ENCODE peak calls at places on chromosomes 1 and 21, in eight cellular contexts. X, S, Y, O, D, N, J and K are unnamed samples. For H3K4me1, the result is how much of the 10 kb centered on the place peaks cover.

GRCh38 chr1:24112381-24113169 is 640 bp upstream of the MYOM3 start:
- DNase-seq in S (peak), X (peak), O (peak), N (peak), J (peak), Y (peak), D (peak), K (peak)

GRCh38 chr1:100009458-100009857 is 39.7 kb downstream of the SLC35A3 start:
- DNase-seq in N (no peak), S (no peak), Y (no peak), O (no peak), D (peak), X (no peak), J (no peak), K (no peak)

GRCh38 chr1:1349256-1350012 is at the start of gene DVL1:
- DNase-seq in J (peak), O (peak), Y (peak), D (peak), X (peak), N (peak), S (peak), K (peak)

GRCh38 chr1:109272021-109272799 is 10.7 kb downstream of the PSRC1 start:
- DNase-seq in S (no peak), O (no peak), J (no peak), D (no peak), N (no peak), X (no peak), Y (no peak), K (no peak)

GRCh38 chr1:4653796-4654715 is at the start of gene AJAP1:
- DNase-seq in D (no peak), J (no peak), O (no peak), Y (no peak), N (peak), S (no peak), X (no peak), K (no peak)

GRCh38 chr1:169491845-169492281 is 6.1 kb upstream of the SLC19A2 start:
- DNase-seq in X (no peak), J (no peak), D (no peak), S (no peak), Y (no peak), N (no peak), O (no peak), K (no peak)

GRCh38 chr1:65890201-65890600 is 97.5 kb downstream of the PDE4B start:
- DNase-seq in O (no peak), X (no peak), Y (no peak), D (no peak), N (no peak), J (no peak), S (no peak), K (no peak)

GRCh38 chr1:94218332-94218731 is 19.1 kb downstream of the ARHGAP29 start:
- DNase-seq in J (no peak), D (no peak), O (no peak), Y (no peak), X (no peak), N (no peak), S (no peak), K (no peak)

GRCh38 chr21:42964561-42965560 is 9.5 kb upstream of the PKNOX1 start:
- DNase-seq in N (no peak), O (no peak), D (no peak), S (no peak), X (no peak), J (no peak), Y (no peak), K (no peak)

GRCh38 chr1:194024659-194025058 is 838.2 kb upstream of the B3GALT2 start:
- DNase-seq in Y (no peak), J (no peak), D (peak), S (no peak), O (peak), X (no peak), N (no peak), K (no peak)

GRCh38 chr1:117754061-117754969 is 148.5 kb downstream of the TENT5C start:
- DNase-seq in J (no peak), D (peak), X (peak), N (peak), O (peak), Y (peak), S (peak), K (peak)

GRCh38 chr1:77139389-77139788 is 79.8 kb downstream of the PIGK start:
- DNase-seq in X (no peak), J (no peak), N (no peak), S (no peak), O (no peak), Y (no peak), D (no peak), K (no peak)

GRCh38 chr1:167871331-167871730 is 42.6 kb downstream of the ADCY10 start:
- DNase-seq in D (no peak), O (no peak), J (no peak), S (no peak), X (no peak), N (no peak), Y (no peak), K (no peak)

GRCh38 chr21:44919913-44920693 is 596 bp downstream of the ITGB2 start:
- DNase-seq in D (no peak), Y (no peak), S (no peak), X (no peak), N (no peak), J (no peak), O (no peak), K (no peak)

GRCh38 chr1:64268653-64269557 is 65.5 kb downstream of the UBE2U start:
- DNase-seq in Y (peak), O (peak), N (peak), X (peak), J (peak), D (peak), S (peak), K (no peak)

GRCh38 chr1:3271866-3272265 is 182.6 kb upstream of the ARHGEF16 start:
- DNase-seq in X (no peak), S (no peak), N (no peak), O (no peak), D (no peak), Y (no peak), J (no peak), K (no peak)

GRCh38 chr1:159296697-159297375 is 5.3 kb upstream of the FCER1A start:
- DNase-seq in J (no peak), O (no peak), Y (no peak), N (no peak), D (no peak), X (no peak), S (no peak), K (no peak)

GRCh38 chr1:216331211-216331610 is 92.0 kb downstream of the USH2A start:
- DNase-seq in D (no peak), S (no peak), X (no peak), J (no peak), O (no peak), Y (no peak), N (no peak), K (no peak)

GRCh38 chr1:169151338-169151837 is 44.9 kb downstream of the ATP1B1 start:
- DNase-seq in N (no peak), X (no peak), J (no peak), Y (no peak), S (no peak), D (no peak), O (no peak), K (no peak)

GRCh38 chr1:65412256-65412983 is 8.0 kb upstream of the LEPR start:
- DNase-seq in S (no peak), Y (no peak), J (no peak), O (no peak), N (no peak), X (no peak), D (no peak), K (no peak)

GRCh38 chr1:102799496-102799895 is 308.8 kb downstream of the COL11A1 start:
- DNase-seq in S (no peak), N (no peak), X (no peak), D (peak), J (no peak), O (no peak), Y (no peak), K (no peak)

GRCh38 chr1:160207118-160207650 is 2.0 kb downstream of the PEA15 start:
- DNase-seq in J (no peak), O (no peak), N (no peak), Y (no peak), D (no peak), S (no peak), X (no peak), K (no peak)

GRCh38 chr1:221669441-221669840 is 72.4 kb downstream of the DUSP10 start:
- DNase-seq in D (no peak), Y (no peak), J (no peak), X (no peak), O (no peak), N (no peak), S (no peak), K (no peak)

GRCh38 chr1:15062479-15063099 is 91.0 kb upstream of the TMEM51 start:
- DNase-seq in Y (no peak), D (no peak), S (no peak), J (no peak), O (peak), N (no peak), X (no peak), K (no peak)

GRCh38 chr1:112359961-112360767 is 35.9 kb upstream of the CTTNBP2NL start:
- DNase-seq in N (peak), J (no peak), X (peak), O (no peak), D (peak), S (peak), Y (peak), K (no peak)

GRCh38 chr1:170296642-170297041 is 150.9 kb downstream of the NTMT2 start:
- DNase-seq in N (no peak), Y (no peak), D (peak), J (no peak), O (no peak), X (no peak), S (no peak), K (no peak)

GRCh38 chr1:10682449-10683365 is 113.7 kb downstream of the CASZ1 start:
- DNase-seq in J (no peak), Y (no peak), N (no peak), X (no peak), D (peak), O (no peak), S (no peak), K (no peak)
- H3K4me1 ChIP-seq in J (half or more), Y (half or more), N (under half), X (half or more), D (under half), O (under half), S (half or more), K (under half)

DNA sequence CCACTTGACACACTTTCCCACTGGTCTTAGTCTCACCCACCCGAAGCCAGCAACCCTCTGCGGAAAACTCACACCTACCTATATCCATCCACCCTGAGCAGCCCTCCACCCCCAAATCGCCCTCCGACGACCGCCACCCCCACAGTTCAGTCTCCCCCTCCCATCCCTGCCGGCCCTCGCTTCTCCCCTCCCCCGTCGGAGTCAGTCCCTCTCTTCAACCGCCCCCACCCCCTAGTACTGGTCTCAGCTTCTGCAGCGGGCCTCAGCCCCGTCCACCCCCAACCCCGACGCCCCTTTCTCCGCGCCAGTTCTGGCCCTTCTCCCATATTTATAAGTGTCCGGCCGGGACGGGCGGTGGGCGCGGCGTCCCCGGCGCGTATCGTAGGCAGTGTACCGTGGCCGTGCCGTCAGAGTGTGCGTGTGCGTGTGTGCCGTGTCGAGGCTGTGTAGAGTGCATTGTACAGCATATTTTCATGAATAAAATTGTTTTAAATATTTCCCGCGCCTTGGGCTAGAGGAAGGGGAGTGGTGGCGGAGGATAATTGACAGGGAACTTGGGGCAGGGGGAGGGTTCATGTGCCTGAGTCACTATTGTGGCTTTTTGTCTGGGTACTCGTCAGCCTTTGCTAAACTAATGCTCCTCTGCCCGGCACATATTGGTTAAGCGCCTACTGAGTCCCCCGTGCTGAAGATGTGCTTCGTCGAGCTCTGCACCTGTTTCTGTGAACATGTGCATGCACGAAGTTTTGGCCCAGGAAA is 22.0 kb downstream of the FOXO6 start:
- DNase-seq in D (peak), S (no peak), O (no peak), Y (no peak), X (peak), N (no peak), J (no peak), K (no peak)
- H3K4me1 ChIP-seq in D (under half), S (under half), O (half or more), Y (under half), X (half or more), N (under half), J (under half), K (under half)

DNA sequence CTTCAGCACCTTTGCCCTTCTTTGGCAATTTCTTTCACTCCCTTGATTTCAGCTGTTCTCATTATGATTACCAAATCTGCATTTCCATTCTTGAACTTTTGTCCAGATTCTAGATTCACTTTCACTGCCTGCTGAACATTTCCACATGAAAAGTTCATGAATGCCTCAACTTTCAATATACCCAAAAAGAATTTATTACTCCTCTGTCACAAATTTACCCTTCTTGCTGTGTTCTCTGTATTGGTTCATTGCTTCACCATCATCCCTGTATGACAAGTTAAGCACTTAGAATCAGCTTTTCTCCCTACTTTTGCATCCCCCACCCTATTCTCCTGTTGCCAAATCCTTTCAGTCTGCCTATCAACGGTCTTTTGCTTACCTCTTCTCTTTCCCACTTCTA is 112.6 kb upstream of the PKN2 start:
- DNase-seq in D (no peak), O (no peak), J (no peak), S (no peak), X (no peak), N (no peak), Y (no peak), K (no peak)
- H3K4me1 ChIP-seq in D (under half), O (under half), J (under half), S (under half), X (under half), N (under half), Y (under half), K (under half)

DNA sequence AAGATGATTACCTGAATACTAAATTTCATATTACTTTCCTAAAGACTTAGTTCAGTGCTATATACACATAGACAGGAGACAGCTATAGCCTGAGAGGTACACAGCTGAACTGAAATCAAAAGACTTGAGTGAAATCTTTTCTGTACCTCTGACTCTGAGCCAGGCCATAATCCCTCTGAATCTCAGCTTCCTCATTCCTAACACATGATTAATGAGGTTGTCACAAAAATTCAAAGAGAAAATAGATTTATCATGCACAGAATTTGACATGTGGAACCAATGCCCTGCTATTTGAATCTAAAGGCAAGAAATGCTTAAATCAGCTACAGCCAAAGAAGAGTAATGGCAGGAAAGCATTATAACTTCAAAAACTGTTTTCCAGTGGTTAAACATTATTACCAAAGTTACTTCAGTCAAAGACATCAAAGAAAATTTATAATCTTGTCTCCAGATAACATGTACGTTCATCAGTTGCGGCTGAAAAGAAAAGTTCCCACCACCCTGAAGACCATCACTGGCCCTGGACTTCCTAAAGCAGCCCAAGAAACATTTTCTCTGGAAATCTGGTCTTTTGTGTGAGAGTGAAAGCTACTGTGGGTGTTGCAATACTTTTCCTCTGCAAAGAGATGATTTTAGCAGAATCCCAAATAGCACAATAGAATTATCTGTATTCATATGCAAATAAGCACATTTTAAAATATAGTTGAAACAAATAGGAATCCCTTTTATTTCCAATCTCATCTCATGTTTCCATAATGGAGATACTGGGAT is 13.8 kb upstream of the ATP1A1 start:
- DNase-seq in D (no peak), N (no peak), O (peak), J (no peak), X (no peak), S (no peak), Y (no peak), K (no peak)
- H3K4me1 ChIP-seq in D (under half), N (under half), O (half or more), J (under half), X (under half), S (under half), Y (under half), K (under half)

GRCh38 chr1:163378554-163378953 is 56.8 kb downstream of the NUF2 start:
- DNase-seq in D (no peak), X (no peak), N (no peak), O (no peak), S (no peak), Y (no peak), J (no peak), K (no peak)
- H3K4me1 ChIP-seq in D (under half), X (under half), N (under half), O (under half), S (under half), Y (under half), J (under half), K (under half)

GRCh38 chr1:25679170-25679569 is 62.6 kb downstream of the MAN1C1 start:
- DNase-seq in O (no peak), D (no peak), J (no peak), X (no peak), Y (no peak), S (no peak), N (no peak), K (no peak)
- H3K4me1 ChIP-seq in O (under half), D (under half), J (under half), X (under half), Y (under half), S (under half), N (under half), K (under half)

DNA sequence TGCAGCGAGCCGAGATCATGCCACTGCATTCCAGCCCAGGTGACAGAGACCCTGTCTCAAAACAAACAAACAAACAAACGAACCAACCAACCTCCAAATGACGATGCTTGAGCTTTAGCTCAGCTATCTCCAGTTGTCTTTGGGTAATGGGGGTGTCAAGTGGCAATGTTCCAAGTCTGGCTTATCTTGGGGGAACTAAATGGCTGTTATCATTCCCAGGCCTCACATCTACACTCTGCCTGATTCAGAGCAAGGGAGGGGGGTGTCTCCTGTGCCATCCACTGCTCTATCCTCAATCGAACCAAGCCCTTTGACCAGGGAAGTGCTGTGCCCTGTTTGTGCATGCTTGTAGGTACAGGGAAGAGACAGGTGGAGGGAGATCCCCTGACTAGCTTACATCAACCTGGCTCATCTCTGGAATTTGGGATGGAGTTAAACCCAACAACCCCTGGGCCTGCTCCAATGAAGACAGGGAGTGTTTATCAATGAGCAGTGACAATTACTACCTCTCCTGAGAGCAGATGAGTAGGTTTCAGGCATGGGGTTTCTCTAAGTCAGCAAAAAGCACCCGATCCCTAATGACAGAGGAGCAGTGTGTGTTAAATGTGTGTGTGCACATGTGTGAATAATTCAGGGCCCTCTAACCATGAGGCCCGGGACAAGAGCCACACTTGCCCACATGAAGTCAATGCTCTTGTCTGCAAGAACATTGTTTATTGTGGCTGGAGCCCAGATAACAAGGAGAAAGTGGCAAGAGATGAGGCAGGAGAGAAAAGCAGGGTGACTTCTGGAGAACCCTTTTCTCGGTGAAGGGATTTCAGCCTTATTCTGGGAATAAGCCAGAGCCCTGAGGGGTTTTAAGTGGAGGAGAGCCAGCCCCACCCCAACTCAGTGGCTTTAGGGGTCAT is 20.2 kb upstream of the IL6R start:
- DNase-seq in O (no peak), S (no peak), D (no peak), N (no peak), Y (no peak), J (no peak), X (no peak), K (no peak)
- H3K4me1 ChIP-seq in O (under half), S (under half), D (under half), N (under half), Y (under half), J (under half), X (under half), K (under half)

DNA sequence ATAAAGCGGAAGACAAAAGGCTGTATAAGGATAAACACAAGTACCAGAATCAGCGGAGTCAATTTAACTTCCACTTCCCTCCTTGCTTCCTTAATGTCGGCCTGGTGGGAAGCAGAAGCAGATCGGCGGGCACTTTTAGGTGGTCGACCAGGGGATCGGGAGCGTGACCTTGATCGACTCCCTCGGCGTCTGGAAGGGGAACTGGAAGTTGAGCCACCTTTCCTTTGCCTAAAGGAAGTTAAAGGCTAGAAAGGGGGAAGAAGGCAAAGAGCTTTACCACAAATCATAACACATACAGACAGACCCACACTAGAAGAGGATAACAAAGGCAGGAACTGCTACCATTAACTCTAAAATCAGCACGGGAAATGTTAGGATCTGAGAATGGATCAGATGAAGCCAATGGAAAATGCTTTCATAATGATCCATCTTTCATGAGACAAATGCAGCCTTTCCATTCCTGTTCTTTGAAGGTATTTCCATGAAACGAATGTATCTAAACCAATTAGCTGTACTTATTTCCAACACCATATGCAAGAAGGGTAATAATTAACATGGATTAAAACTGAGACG is 5.7 kb downstream of the LBR start:
- DNase-seq in X (no peak), O (no peak), N (no peak), S (no peak), J (no peak), Y (no peak), D (no peak), K (no peak)
- H3K4me1 ChIP-seq in X (under half), O (under half), N (under half), S (under half), J (under half), Y (under half), D (under half), K (under half)

GRCh38 chr1:201280884-201281283 is 2.4 kb upstream of the PKP1 start:
- DNase-seq in O (no peak), X (no peak), Y (no peak), N (no peak), D (no peak), J (no peak), S (no peak), K (no peak)
- H3K4me1 ChIP-seq in O (under half), X (under half), Y (under half), N (under half), D (under half), J (under half), S (under half), K (under half)